ENCODE peak calls at places on chromosome 11, in ten cellular contexts. V, U, W, A, Q, B, H, X, D and I are unnamed samples.

GRCh38 chr11:34490304-34490703 is 23.3 kb downstream of the ELF5 start:
- DNase-seq in V (no peak), U (no peak), W (no peak), A (no peak), Q (no peak), B (no peak), H (no peak), X (no peak), D (no peak), I (no peak)

GRCh38 chr11:35158371-35159081 is 19.6 kb downstream of the CD44 start:
- DNase-seq in V (no peak), U (no peak), W (no peak), A (peak), Q (peak), B (no peak), H (no peak), X (no peak), D (no peak), I (no peak)

GRCh38 chr11:81749245-81749644 is 984.4 kb downstream of the FAM181B start:
- DNase-seq in V (no peak), U (no peak), W (no peak), A (no peak), Q (no peak), B (no peak), H (no peak), X (no peak), D (no peak), I (no peak)

GRCh38 chr11:4059424-4059823 is 35.2 kb upstream of the RRM1 start:
- DNase-seq in V (no peak), U (no peak), W (no peak), A (no peak), Q (no peak), B (no peak), H (no peak), X (no peak), D (no peak), I (no peak)

GRCh38 chr11:32420937-32421532 is 14.3 kb downstream of the WT1 start:
- DNase-seq in V (no peak), U (no peak), W (no peak), A (no peak), Q (no peak), B (peak), H (no peak), X (no peak), D (no peak), I (peak)

GRCh38 chr11:73265278-73265810 is 6.8 kb upstream of the P2RY6 start:
- DNase-seq in V (peak), U (no peak), W (no peak), A (no peak), Q (no peak), B (peak), H (no peak), X (no peak), D (no peak), I (no peak)

GRCh38 chr11:119155733-119156492 is 7.1 kb downstream of the ABCG4 start:
- DNase-seq in V (no peak), U (peak), W (peak), A (peak), Q (no peak), B (no peak), H (no peak), X (peak), D (no peak), I (no peak)

GRCh38 chr11:106656646-106657045 is 361.6 kb downstream of the GUCY1A2 start:
- DNase-seq in V (no peak), U (no peak), W (no peak), A (no peak), Q (no peak), B (no peak), H (no peak), X (no peak), D (no peak), I (no peak)

GRCh38 chr11:103581680-103582265 is 454.7 kb upstream of the DDI1 start:
- DNase-seq in V (no peak), U (no peak), W (no peak), A (no peak), Q (no peak), B (no peak), H (no peak), X (no peak), D (no peak), I (no peak)

GRCh38 chr11:76609736-76610370 is 60.7 kb downstream of the LRRC32 start:
- DNase-seq in V (no peak), U (no peak), W (no peak), A (no peak), Q (no peak), B (peak), H (no peak), X (no peak), D (no peak), I (no peak)

GRCh38 chr11:92979176-92979575 is 9.7 kb downstream of the MTNR1B start:
- DNase-seq in V (no peak), U (no peak), W (no peak), A (no peak), Q (no peak), B (no peak), H (no peak), X (no peak), D (no peak), I (no peak)

GRCh38 chr11:19723572-19724342 is 11.1 kb downstream of the NAV2 start:
- DNase-seq in V (peak), U (peak), W (no peak), A (no peak), Q (peak), B (no peak), H (peak), X (peak), D (no peak), I (peak)

GRCh38 chr11:118194835-118195627 is 18.6 kb upstream of the SCN2B start:
- DNase-seq in V (peak), U (no peak), W (no peak), A (peak), Q (peak), B (peak), H (peak), X (no peak), D (peak), I (no peak)

GRCh38 chr11:126059238-126059761 is 3.4 kb downstream of the CDON start:
- DNase-seq in V (no peak), U (no peak), W (peak), A (no peak), Q (no peak), B (no peak), H (no peak), X (no peak), D (no peak), I (no peak)
- H3K4me3 ChIP-seq in V (no peak), U (no peak), W (no peak), A (no peak), Q (peak), B (no peak), H (no peak), X (no peak), D (no peak), I (no peak)

GRCh38 chr11:2934611-2935239 is 5.5 kb upstream of the PHLDA2 start:
- DNase-seq in V (peak), U (no peak), W (no peak), A (no peak), Q (peak), B (peak), H (no peak), X (no peak), D (peak), I (no peak)

GRCh38 chr11:2932850-2933251 is 3.6 kb upstream of the PHLDA2 start:
- DNase-seq in V (peak), U (no peak), W (no peak), A (no peak), Q (peak), B (peak), H (no peak), X (no peak), D (no peak), I (no peak)

GRCh38 chr11:2931771-2932738 is 2.8 kb upstream of the PHLDA2 start:
- DNase-seq in V (peak), U (no peak), W (no peak), A (no peak), Q (peak), B (no peak), H (no peak), X (no peak), D (no peak), I (no peak)

GRCh38 chr11:2933376-2934056 is 4.3 kb upstream of the PHLDA2 start:
- DNase-seq in V (peak), U (no peak), W (peak), A (peak), Q (peak), B (peak), H (peak), X (peak), D (peak), I (peak)

GRCh38 chr11:2934057-2934550 is 4.9 kb upstream of the PHLDA2 start:
- DNase-seq in V (peak), U (no peak), W (no peak), A (no peak), Q (no peak), B (no peak), H (no peak), X (no peak), D (no peak), I (no peak)
- H3K27ac ChIP-seq in V (peak), U (no peak), W (no peak), A (no peak), Q (no peak), B (no peak), H (no peak), X (peak), D (no peak), I (no peak)

GRCh38 chr11:62544521-62545436 is 1.8 kb downstream of the AHNAK start:
- DNase-seq in V (no peak), U (peak), W (no peak), A (peak), Q (peak), B (peak), H (peak), X (no peak), D (no peak), I (peak)

GRCh38 chr11:62546244-62546936 is at the start of gene AHNAK:
- DNase-seq in V (peak), U (peak), W (peak), A (peak), Q (peak), B (peak), H (peak), X (no peak), D (peak), I (peak)

GRCh38 chr11:62543680-62544444 is 2.7 kb downstream of the AHNAK start:
- DNase-seq in V (peak), U (no peak), W (no peak), A (no peak), Q (peak), B (no peak), H (no peak), X (no peak), D (no peak), I (no peak)

GRCh38 chr11:62546937-62547625 is 475 bp upstream of the AHNAK start:
- DNase-seq in V (peak), U (no peak), W (peak), A (peak), Q (no peak), B (no peak), H (peak), X (no peak), D (no peak), I (no peak)

DNA sequence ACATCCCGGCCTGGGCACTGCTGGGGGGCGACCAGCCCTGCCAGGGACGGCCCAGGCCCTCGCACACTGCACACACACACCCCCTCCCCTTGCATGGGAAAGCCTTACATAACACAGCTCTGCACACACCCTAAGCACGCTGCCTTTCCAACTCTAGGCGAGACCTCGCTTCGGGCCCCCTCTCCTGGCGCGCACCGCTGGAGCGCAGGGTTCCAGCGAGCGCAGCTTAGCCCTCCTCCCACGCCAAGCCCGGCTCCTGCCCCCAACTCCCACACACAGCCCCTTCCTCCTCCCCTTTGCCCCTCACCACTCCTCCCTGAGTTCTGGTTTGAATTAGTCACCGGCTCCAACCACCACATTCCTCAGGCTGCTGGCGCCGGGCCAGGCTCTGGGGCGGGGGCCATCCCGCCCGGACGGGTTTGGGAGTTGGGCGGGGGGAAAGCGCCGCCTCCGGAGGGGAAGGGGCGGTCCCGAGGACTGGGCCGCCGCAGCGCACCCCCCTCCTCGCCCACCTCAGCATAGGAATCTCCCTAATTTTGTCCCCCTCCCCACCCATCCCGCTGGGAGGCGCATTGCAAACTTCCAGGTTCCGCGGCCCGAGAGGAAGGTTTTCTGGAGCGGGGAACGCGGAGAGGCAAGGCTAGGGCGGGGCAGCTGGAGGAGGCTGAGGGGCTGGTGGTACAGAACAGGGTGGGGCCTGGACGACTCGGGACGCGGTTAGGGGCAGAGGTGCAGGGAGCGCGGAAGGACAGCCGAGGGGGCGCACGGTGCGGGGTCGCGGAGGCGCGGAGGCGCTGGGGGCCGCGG is 966 bp downstream of the AHNAK start:
- DNase-seq in V (peak), U (peak), W (peak), A (peak), Q (peak), B (peak), H (peak), X (peak), D (peak), I (no peak)
- H3K4me3 ChIP-seq in V (peak), U (peak), W (peak), A (peak), Q (peak), B (peak), H (peak), X (peak), D (peak), I (peak)

GRCh38 chr11:2468363-2469240 is 23.8 kb downstream of the KCNQ1 start:
- DNase-seq in V (no peak), U (no peak), W (no peak), A (no peak), Q (peak), B (no peak), H (no peak), X (no peak), D (no peak), I (no peak)

GRCh38 chr11:2466869-2467694 is 22.3 kb downstream of the KCNQ1 start:
- DNase-seq in V (peak), U (peak), W (no peak), A (no peak), Q (peak), B (no peak), H (no peak), X (no peak), D (no peak), I (no peak)

GRCh38 chr11:2466069-2466801 is 21.4 kb downstream of the KCNQ1 start:
- DNase-seq in V (peak), U (no peak), W (no peak), A (no peak), Q (no peak), B (no peak), H (no peak), X (no peak), D (no peak), I (no peak)

GRCh38 chr11:2465201-2466068 is 20.6 kb downstream of the KCNQ1 start:
- DNase-seq in V (peak), U (peak), W (no peak), A (no peak), Q (peak), B (no peak), H (no peak), X (no peak), D (no peak), I (no peak)

GRCh38 chr11:2467695-2468055 is 22.9 kb downstream of the KCNQ1 start:
- DNase-seq in V (no peak), U (no peak), W (no peak), A (no peak), Q (no peak), B (no peak), H (no peak), X (no peak), D (no peak), I (no peak)
- H3K27ac ChIP-seq in V (no peak), U (no peak), W (no peak), A (no peak), Q (no peak), B (no peak), H (no peak), X (no peak), D (no peak), I (no peak)

GRCh38 chr11:74950374-74950969 is 1.4 kb downstream of the SPCS2 start:
- DNase-seq in V (no peak), U (peak), W (no peak), A (no peak), Q (no peak), B (no peak), H (no peak), X (no peak), D (no peak), I (no peak)
- H3K4me3 ChIP-seq in V (peak), U (peak), W (peak), A (no peak), Q (peak), B (no peak), H (peak), X (peak), D (no peak), I (peak)